ENCODE peak calls at places on chromosome 22, in nine cellular contexts. Z is body of pancreas; T is GM23338; O is tibial artery; L is fibroblast of lung; P is effector memory CD4-positive, alpha-beta T cell; J is Peyer's patch; D is tibial nerve; Y is prostate gland. W is an unnamed sample.
A peak's percentile ranks its signal among the peaks of the same experiment; 100 is the strongest.

GRCh38 chr22:44351685-44352377 is 39.1 kb upstream of the SHISAL1 start:
- DNase-seq in Z (no peak), T (peak; percentile 70), O (no peak), L (peak; percentile 88), P (no peak), J (peak; percentile 59), D (no peak), Y (peak; percentile 14), W (no peak)

GRCh38 chr22:48088226-48088625 is 1325.8 kb downstream of the TBC1D22A start:
- DNase-seq in Z (no peak), T (no peak), O (no peak), L (no peak), P (no peak), J (no peak), D (no peak), Y (no peak), W (no peak)

GRCh38 chr22:27531782-27532530 is 269.6 kb downstream of the MN1 start:
- DNase-seq in Z (no peak), T (no peak), O (no peak), L (peak; percentile 73), P (no peak), J (no peak), D (no peak), Y (no peak), W (no peak)

GRCh38 chr22:27381960-27382742 is 419.4 kb downstream of the MN1 start:
- DNase-seq in Z (no peak), T (peak; percentile 48), O (no peak), L (no peak), P (no peak), J (no peak), D (no peak), Y (no peak), W (no peak)

GRCh38 chr22:45268167-45268957 is 16.4 kb upstream of the UPK3A start:
- DNase-seq in Z (peak; percentile 40), T (peak; percentile 95), O (no peak), L (no peak), P (peak; percentile 4), J (peak; percentile 62), D (no peak), Y (no peak), W (peak; percentile 87)

GRCh38 chr22:41833369-41834004 is 582 bp downstream of the SREBF2 start:
- DNase-seq in Z (peak; percentile 49), T (peak; percentile 60), O (peak; percentile 75), L (peak; percentile 20), P (peak; percentile 17), J (peak; percentile 73), D (peak; percentile 44), Y (peak; percentile 30), W (peak; percentile 90)

GRCh38 chr22:21108379-21109115 is 62.8 kb downstream of the LRRC74B start:
- DNase-seq in Z (no peak), T (no peak), O (no peak), L (peak; percentile 48), P (no peak), J (no peak), D (no peak), Y (no peak), W (no peak)

GRCh38 chr22:49099496-49100124 is 728.1 kb downstream of the BRD1 start:
- DNase-seq in Z (no peak), T (no peak), O (peak; percentile 80), L (no peak), P (no peak), J (no peak), D (no peak), Y (no peak), W (peak; percentile 49)

GRCh38 chr22:17842386-17842785 is 68.1 kb upstream of the BID start:
- DNase-seq in Z (no peak), T (no peak), O (no peak), L (no peak), P (no peak), J (peak; percentile 82), D (no peak), Y (no peak), W (peak; percentile 86)

GRCh38 chr22:47297261-47298016 is 535.0 kb downstream of the TBC1D22A start:
- DNase-seq in Z (no peak), T (no peak), O (no peak), L (no peak), P (no peak), J (no peak), D (no peak), Y (no peak), W (no peak)

GRCh38 chr22:50498322-50498861 is 9.1 kb downstream of the LMF2 start:
- DNase-seq in Z (peak; percentile 86), T (peak; percentile 91), O (no peak), L (peak; percentile 62), P (peak; percentile 29), J (peak; percentile 89), D (peak; percentile 54), Y (peak; percentile 66), W (no peak)

DNA sequence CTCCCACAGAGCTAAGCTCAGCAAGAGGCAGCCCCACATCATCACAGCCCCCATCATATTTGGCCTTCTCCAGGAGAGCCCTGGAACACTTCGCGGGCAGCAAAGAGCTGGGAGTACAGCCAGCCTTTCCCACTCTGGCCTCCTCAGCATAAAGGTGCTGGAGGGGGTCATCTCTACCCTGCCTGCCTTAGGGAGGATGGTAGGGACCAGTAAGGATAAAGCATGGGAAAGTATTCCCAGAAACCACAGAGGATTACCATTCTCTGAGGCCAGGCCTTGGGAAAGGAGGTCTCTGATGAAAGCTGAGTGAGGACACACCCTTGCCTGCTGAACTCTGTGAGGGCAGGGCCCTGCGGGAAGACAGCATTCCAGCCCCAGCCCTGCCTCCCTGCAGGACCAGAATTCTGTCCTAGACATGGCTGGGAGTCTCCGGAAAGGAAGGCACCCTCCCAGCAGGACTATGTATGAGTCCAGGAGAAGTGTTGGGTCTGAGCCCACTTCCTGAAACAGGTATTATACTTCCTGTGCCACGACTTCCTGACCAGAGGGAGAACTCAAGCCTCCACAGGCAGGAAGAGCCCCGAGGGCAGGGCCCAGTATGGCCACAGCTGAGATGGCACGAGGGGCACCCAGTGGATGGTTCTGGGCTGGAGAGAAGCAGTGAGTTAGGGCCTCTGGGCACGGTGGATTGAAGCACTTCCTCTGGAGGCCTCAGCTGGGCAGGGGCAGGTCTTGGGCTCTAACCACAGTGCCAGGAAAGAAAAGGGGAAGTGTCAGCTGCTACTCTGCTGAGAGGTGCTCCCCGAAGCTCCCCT is 12.9 kb upstream of the CASTOR1 start:
- DNase-seq in Z (no peak), T (no peak), O (no peak), L (peak; percentile 86), P (no peak), J (peak; percentile 81), D (no peak), Y (no peak), W (peak; percentile 89)
- H3K4me1 ChIP-seq in Z (peaks cover 66% of the 10 kb centered on the region), T (no peaks in the 10 kb centered on the region), O (peaks cover 62% of the 10 kb centered on the region), L (peaks cover 23% of the 10 kb centered on the region), P (peaks cover 78% of the 10 kb centered on the region), J (peaks cover 10% of the 10 kb centered on the region), D (peaks cover 61% of the 10 kb centered on the region), Y (peaks cover 77% of the 10 kb centered on the region), W (peaks cover 62% of the 10 kb centered on the region)

GRCh38 chr22:38786631-38787030 is 7.3 kb downstream of the DNAL4 start:
- DNase-seq in Z (no peak), T (no peak), O (no peak), L (no peak), P (no peak), J (no peak), D (no peak), Y (no peak), W (no peak)

GRCh38 chr22:38788846-38789245 is 5.1 kb downstream of the DNAL4 start:
- DNase-seq in Z (no peak), T (no peak), O (no peak), L (no peak), P (no peak), J (no peak), D (no peak), Y (no peak), W (no peak)

GRCh38 chr22:38789606-38790005 is 4.3 kb downstream of the DNAL4 start:
- DNase-seq in Z (no peak), T (no peak), O (no peak), L (no peak), P (no peak), J (no peak), D (no peak), Y (no peak), W (no peak)

GRCh38 chr22:38788016-38788415 is 5.9 kb downstream of the DNAL4 start:
- DNase-seq in Z (no peak), T (no peak), O (no peak), L (peak; percentile 68), P (no peak), J (no peak), D (no peak), Y (no peak), W (no peak)

GRCh38 chr22:38788417-38788816 is 5.5 kb downstream of the DNAL4 start:
- DNase-seq in Z (peak; percentile 58), T (no peak), O (peak; percentile 78), L (peak; percentile 98), P (no peak), J (no peak), D (peak; percentile 54), Y (no peak), W (no peak)
- H3K27ac ChIP-seq in Z (peak overlapping the region; percentile 79), T (no peak overlapping the region), O (peak overlapping the region; percentile 76), L (peak overlapping the region; percentile 57), P (no peak overlapping the region), J (peak overlapping the region; percentile 32), D (peak overlapping the region; percentile 32), Y (no peak overlapping the region), W (peak overlapping the region; percentile 64)

DNA sequence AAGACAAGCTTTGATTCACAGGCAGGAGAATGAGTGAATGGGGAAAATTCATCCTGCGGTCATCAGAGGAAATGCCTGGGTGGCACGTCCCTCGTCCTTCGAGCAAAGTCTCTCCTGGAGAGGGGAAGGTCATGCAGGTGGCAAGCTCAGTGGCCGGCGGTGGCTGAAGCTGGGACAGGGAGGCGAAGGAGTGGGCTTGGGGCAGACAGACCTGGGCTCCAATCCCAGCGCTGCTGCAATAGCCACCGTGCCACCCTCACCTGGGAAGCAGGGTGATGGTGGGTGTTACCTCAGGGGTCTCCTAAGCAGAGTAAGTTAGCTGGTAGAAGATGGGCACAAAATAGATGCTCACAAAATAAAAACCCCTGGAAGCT is 22.4 kb upstream of the CACNG2 start:
- DNase-seq in Z (no peak), T (no peak), O (no peak), L (no peak), P (no peak), J (peak; percentile 22), D (no peak), Y (no peak), W (no peak)
- H3K27me3 ChIP-seq in Z (no peaks in the 10 kb centered on the region), T (no peaks in the 10 kb centered on the region), O (no peaks in the 10 kb centered on the region), L (peaks cover 3% of the 10 kb centered on the region), P (no peaks in the 10 kb centered on the region), J (no peaks in the 10 kb centered on the region), D (no peaks in the 10 kb centered on the region), Y (no peaks in the 10 kb centered on the region), W (no peaks in the 10 kb centered on the region)

GRCh38 chr22:43288378-43288777 is 54.8 kb downstream of the SCUBE1 start:
- DNase-seq in Z (no peak), T (no peak), O (no peak), L (no peak), P (no peak), J (no peak), D (no peak), Y (no peak), W (no peak)

GRCh38 chr22:43291381-43291780 is 51.8 kb downstream of the SCUBE1 start:
- DNase-seq in Z (no peak), T (no peak), O (no peak), L (no peak), P (no peak), J (no peak), D (no peak), Y (no peak), W (no peak)

GRCh38 chr22:43288807-43289417 is 54.3 kb downstream of the SCUBE1 start:
- DNase-seq in Z (no peak), T (no peak), O (no peak), L (no peak), P (no peak), J (no peak), D (no peak), Y (no peak), W (no peak)

GRCh38 chr22:43289976-43290663 is 53.1 kb downstream of the SCUBE1 start:
- DNase-seq in Z (no peak), T (no peak), O (peak; percentile 76), L (peak; percentile 47), P (no peak), J (peak; percentile 54), D (peak; percentile 43), Y (no peak), W (no peak)

GRCh38 chr22:43289551-43289963 is 53.6 kb downstream of the SCUBE1 start:
- DNase-seq in Z (no peak), T (no peak), O (no peak), L (peak; percentile 11), P (no peak), J (no peak), D (no peak), Y (no peak), W (no peak)
- H3K4me1 ChIP-seq in Z (no peaks in the 10 kb centered on the region), T (no peaks in the 10 kb centered on the region), O (peaks cover 25% of the 10 kb centered on the region), L (no peaks in the 10 kb centered on the region), P (no peaks in the 10 kb centered on the region), J (no peaks in the 10 kb centered on the region), D (peaks cover 37% of the 10 kb centered on the region), Y (peaks cover 22% of the 10 kb centered on the region), W (peaks cover 13% of the 10 kb centered on the region)